ENCODE peak calls at places on chromosomes 11 and 22, in seven cellular contexts. One of them, this sample, is unnamed.
A peak's percentile ranks its signal among the peaks of the same experiment; 100 is the strongest.

GRCh38 chr11:65298131-65298535 is 16.5 kb upstream of the CDC42EP2 start:
- DNase-seq in body of pancreas: peak; percentile 53
- DNase-seq in right lobe of liver: peak; percentile 94
- DNase-seq in sigmoid colon: peak; percentile 98
- DNase-seq in H1: no peak
- DNase-seq in uterus: peak; percentile 90
- DNase-seq in heart left ventricle: peak; percentile 90
- DNase-seq in this sample: peak; percentile 92

GRCh38 chr11:64036081-64037026 is 623 bp downstream of the FLRT1 start:
- DNase-seq in body of pancreas: no peak
- DNase-seq in right lobe of liver: no peak
- DNase-seq in sigmoid colon: peak; percentile 79
- DNase-seq in H1: no peak
- DNase-seq in uterus: peak; percentile 57
- DNase-seq in heart left ventricle: no peak
- DNase-seq in this sample: peak; percentile 81

GRCh38 chr11:121476379-121477032 is 23.7 kb upstream of the SORL1-AS1 start:
- DNase-seq in body of pancreas: no peak
- DNase-seq in right lobe of liver: no peak
- DNase-seq in sigmoid colon: no peak
- DNase-seq in H1: no peak
- DNase-seq in uterus: no peak
- DNase-seq in heart left ventricle: no peak
- DNase-seq in this sample: no peak

GRCh38 chr11:43944761-43945311 is 2.4 kb downstream of the C11orf96 start:
- DNase-seq in body of pancreas: peak; percentile 63
- DNase-seq in right lobe of liver: peak; percentile 88
- DNase-seq in sigmoid colon: peak; percentile 86
- DNase-seq in H1: peak; percentile 98
- DNase-seq in uterus: peak; percentile 76
- DNase-seq in heart left ventricle: peak; percentile 90
- DNase-seq in this sample: no peak

GRCh38 chr11:125251956-125252355 is 87.4 kb downstream of the PKNOX2 start:
- DNase-seq in body of pancreas: no peak
- DNase-seq in right lobe of liver: no peak
- DNase-seq in sigmoid colon: no peak
- DNase-seq in H1: no peak
- DNase-seq in uterus: no peak
- DNase-seq in heart left ventricle: no peak
- DNase-seq in this sample: no peak

GRCh38 chr11:10401275-10401674 is 53.8 kb upstream of the AMPD3 start:
- DNase-seq in body of pancreas: no peak
- DNase-seq in right lobe of liver: no peak
- DNase-seq in sigmoid colon: no peak
- DNase-seq in H1: peak; percentile 47
- DNase-seq in uterus: no peak
- DNase-seq in heart left ventricle: no peak
- DNase-seq in this sample: no peak

GRCh38 chr11:125525303-125525702 is 29.2 kb upstream of the FEZ1 start:
- DNase-seq in body of pancreas: no peak
- DNase-seq in right lobe of liver: no peak
- DNase-seq in sigmoid colon: no peak
- DNase-seq in H1: no peak
- DNase-seq in uterus: no peak
- DNase-seq in heart left ventricle: no peak
- DNase-seq in this sample: no peak

GRCh38 chr11:125322317-125322716 is 157.8 kb downstream of the PKNOX2 start:
- DNase-seq in body of pancreas: no peak
- DNase-seq in right lobe of liver: no peak
- DNase-seq in sigmoid colon: no peak
- DNase-seq in H1: no peak
- DNase-seq in uterus: no peak
- DNase-seq in heart left ventricle: no peak
- DNase-seq in this sample: no peak

GRCh38 chr22:42662114-42663021 is 13.2 kb upstream of the CYB5R3 start:
- DNase-seq in body of pancreas: peak; percentile 81
- DNase-seq in right lobe of liver: peak; percentile 82
- DNase-seq in sigmoid colon: peak; percentile 86
- DNase-seq in H1: peak; percentile 94
- DNase-seq in uterus: peak; percentile 91
- DNase-seq in heart left ventricle: peak; percentile 92
- DNase-seq in this sample: peak; percentile 95

GRCh38 chr11:19597194-19597593 is 115.4 kb upstream of the NAV2 start:
- DNase-seq in body of pancreas: no peak
- DNase-seq in right lobe of liver: no peak
- DNase-seq in sigmoid colon: no peak
- DNase-seq in H1: no peak
- DNase-seq in uterus: no peak
- DNase-seq in heart left ventricle: no peak
- DNase-seq in this sample: peak; percentile 3

GRCh38 chr11:68020575-68020974 is 9.9 kb upstream of the NDUFS8 start:
- DNase-seq in body of pancreas: no peak
- DNase-seq in right lobe of liver: no peak
- DNase-seq in sigmoid colon: no peak
- DNase-seq in H1: peak; percentile 71
- DNase-seq in uterus: no peak
- DNase-seq in heart left ventricle: peak; percentile 40
- DNase-seq in this sample: no peak

GRCh38 chr11:61164610-61165424 is 3.6 kb upstream of the VPS37C start:
- DNase-seq in body of pancreas: no peak
- DNase-seq in right lobe of liver: no peak
- DNase-seq in sigmoid colon: no peak
- DNase-seq in H1: no peak
- DNase-seq in uterus: no peak
- DNase-seq in heart left ventricle: no peak
- DNase-seq in this sample: no peak

GRCh38 chr11:126352934-126353801 is 2.3 kb upstream of the ST3GAL4 start:
- DNase-seq in body of pancreas: no peak
- DNase-seq in right lobe of liver: no peak
- DNase-seq in sigmoid colon: no peak
- DNase-seq in H1: no peak
- DNase-seq in uterus: no peak
- DNase-seq in heart left ventricle: no peak
- DNase-seq in this sample: no peak

GRCh38 chr22:41524283-41524682 is 20.0 kb downstream of the POLR3H start:
- DNase-seq in body of pancreas: peak; percentile 82
- DNase-seq in right lobe of liver: peak; percentile 90
- DNase-seq in sigmoid colon: peak; percentile 91
- DNase-seq in H1: no peak
- DNase-seq in uterus: peak; percentile 80
- DNase-seq in heart left ventricle: peak; percentile 70
- DNase-seq in this sample: no peak

GRCh38 chr22:37306494-37306829 is 24.2 kb downstream of the CYTH4 start:
- DNase-seq in body of pancreas: no peak
- DNase-seq in right lobe of liver: no peak
- DNase-seq in sigmoid colon: no peak
- DNase-seq in H1: no peak
- DNase-seq in uterus: no peak
- DNase-seq in heart left ventricle: no peak
- DNase-seq in this sample: no peak

GRCh38 chr11:102882389-102883024 is 7.7 kb upstream of the MMP12 start:
- DNase-seq in body of pancreas: no peak
- DNase-seq in right lobe of liver: no peak
- DNase-seq in sigmoid colon: no peak
- DNase-seq in H1: no peak
- DNase-seq in uterus: no peak
- DNase-seq in heart left ventricle: no peak
- DNase-seq in this sample: no peak

GRCh38 chr11:62399172-62399867 is 19.5 kb upstream of the SCGB1A1 start:
- DNase-seq in body of pancreas: no peak
- DNase-seq in right lobe of liver: no peak
- DNase-seq in sigmoid colon: no peak
- DNase-seq in H1: no peak
- DNase-seq in uterus: peak; percentile 59
- DNase-seq in heart left ventricle: no peak
- DNase-seq in this sample: no peak

GRCh38 chr11:125141686-125142535 is 22.6 kb upstream of the PKNOX2 start:
- DNase-seq in body of pancreas: peak; percentile 27
- DNase-seq in right lobe of liver: peak; percentile 61
- DNase-seq in sigmoid colon: no peak
- DNase-seq in H1: peak; percentile 97
- DNase-seq in uterus: no peak
- DNase-seq in heart left ventricle: peak; percentile 66
- DNase-seq in this sample: no peak

GRCh38 chr11:17353228-17354021 is 1.8 kb downstream of the NCR3LG1 start:
- DNase-seq in body of pancreas: peak; percentile 70
- DNase-seq in right lobe of liver: peak; percentile 69
- DNase-seq in sigmoid colon: peak; percentile 87
- DNase-seq in H1: peak; percentile 84
- DNase-seq in uterus: peak; percentile 65
- DNase-seq in heart left ventricle: peak; percentile 82
- DNase-seq in this sample: peak; percentile 43

DNA sequence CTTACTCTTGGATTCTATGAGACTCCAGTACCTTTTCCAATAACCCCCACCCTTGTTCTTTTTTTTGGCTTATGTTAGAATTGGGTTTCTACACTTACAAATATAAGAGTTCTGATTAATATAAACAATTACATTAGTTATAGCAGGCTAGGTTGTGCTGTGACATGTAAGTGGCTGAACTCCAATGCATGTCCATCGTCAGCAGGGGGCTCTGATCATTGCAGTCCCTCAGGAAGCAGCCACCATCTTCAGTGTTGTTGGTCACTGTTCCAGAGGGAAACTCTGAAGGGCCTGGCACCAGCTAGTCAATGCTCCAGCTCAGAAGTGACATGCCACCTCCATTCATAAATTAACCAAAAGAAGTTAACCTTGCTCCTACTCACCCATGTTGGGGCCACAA is 5.6 kb downstream of the LIPT2 start:
- DNase-seq in body of pancreas: no peak
- DNase-seq in right lobe of liver: no peak
- DNase-seq in sigmoid colon: no peak
- DNase-seq in H1: no peak
- DNase-seq in uterus: no peak
- DNase-seq in heart left ventricle: no peak
- DNase-seq in this sample: no peak
- TF ChIP-seq CTCF in body of pancreas: no peak
- TF ChIP-seq CTCF in right lobe of liver: peak; percentile 11
- TF ChIP-seq CTCF in sigmoid colon: no peak
- TF ChIP-seq CTCF in H1: peak; percentile 43
- TF ChIP-seq CTCF in uterus: no peak
- TF ChIP-seq CTCF in heart left ventricle: no peak
- TF ChIP-seq CTCF in this sample: no peak

DNA sequence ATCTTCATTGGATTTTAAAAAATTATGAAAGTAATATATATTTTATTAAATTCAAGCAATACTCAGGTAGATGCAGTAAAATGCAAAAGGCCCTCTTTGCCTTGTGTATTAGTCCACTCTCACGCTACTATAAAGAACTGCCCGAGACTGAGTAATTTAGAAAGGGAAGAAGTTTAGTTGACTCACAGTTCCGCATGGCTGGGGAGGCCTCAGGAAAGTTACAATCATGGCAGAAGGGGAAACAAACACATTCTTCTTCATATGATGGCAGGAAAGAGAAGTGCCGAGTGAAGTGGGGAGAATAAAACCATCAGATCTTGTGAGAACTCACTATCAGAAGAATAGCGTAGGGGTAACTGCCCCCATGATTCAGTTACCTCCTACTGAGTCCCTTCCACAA is 130.8 kb downstream of the HIPK3 start:
- DNase-seq in body of pancreas: no peak
- DNase-seq in right lobe of liver: no peak
- DNase-seq in sigmoid colon: no peak
- DNase-seq in H1: no peak
- DNase-seq in uterus: no peak
- DNase-seq in heart left ventricle: no peak
- DNase-seq in this sample: no peak
- TF ChIP-seq POLR2A in body of pancreas: no peak
- TF ChIP-seq POLR2A in right lobe of liver: no peak
- TF ChIP-seq POLR2A in sigmoid colon: no peak
- TF ChIP-seq POLR2A in H1: no peak
- TF ChIP-seq POLR2A in uterus: no peak
- TF ChIP-seq POLR2A in heart left ventricle: no peak
- TF ChIP-seq POLR2A in this sample: no peak

DNA sequence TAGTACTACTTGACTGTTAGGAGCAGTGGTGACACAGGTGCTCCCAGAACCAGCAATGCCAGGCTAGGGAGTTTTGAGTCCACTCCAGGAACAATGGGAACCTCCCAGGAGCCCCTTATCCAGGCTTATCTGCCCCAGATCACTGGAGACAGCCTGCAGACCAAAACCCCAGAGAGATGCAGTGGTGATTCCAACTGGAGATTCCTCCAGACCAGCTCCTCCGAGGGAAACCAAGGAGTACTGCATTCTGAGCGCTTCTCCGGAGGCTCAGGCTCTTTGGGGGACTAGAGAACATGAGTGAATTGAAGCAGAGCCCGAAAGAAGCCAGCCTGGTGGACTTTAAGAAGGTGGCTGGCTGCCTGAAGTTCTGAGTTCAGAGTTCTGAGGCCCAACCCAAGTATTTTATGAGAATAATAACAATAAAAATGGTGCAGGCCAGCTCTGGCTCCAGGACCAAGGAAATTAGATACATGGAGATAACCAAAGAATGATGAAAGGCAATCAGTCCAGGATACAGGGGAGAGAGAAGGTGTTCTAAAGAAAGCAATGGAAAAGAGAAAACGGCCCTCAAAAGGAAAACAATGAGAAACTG is 1.3 kb upstream of the TMEM25 start:
- DNase-seq in body of pancreas: no peak
- DNase-seq in right lobe of liver: no peak
- DNase-seq in sigmoid colon: no peak
- DNase-seq in H1: peak; percentile 51
- DNase-seq in uterus: no peak
- DNase-seq in heart left ventricle: no peak
- DNase-seq in this sample: no peak
- H3K4me3 ChIP-seq in body of pancreas: no peak overlapping the region
- H3K4me3 ChIP-seq in right lobe of liver: peak overlapping the region; percentile 79
- H3K4me3 ChIP-seq in sigmoid colon: no peak overlapping the region
- H3K4me3 ChIP-seq in H1: peak overlapping the region; percentile 95
- H3K4me3 ChIP-seq in uterus: no peak overlapping the region
- H3K4me3 ChIP-seq in heart left ventricle: peak overlapping the region; percentile 96
- H3K4me3 ChIP-seq in this sample: no peak overlapping the region

DNA sequence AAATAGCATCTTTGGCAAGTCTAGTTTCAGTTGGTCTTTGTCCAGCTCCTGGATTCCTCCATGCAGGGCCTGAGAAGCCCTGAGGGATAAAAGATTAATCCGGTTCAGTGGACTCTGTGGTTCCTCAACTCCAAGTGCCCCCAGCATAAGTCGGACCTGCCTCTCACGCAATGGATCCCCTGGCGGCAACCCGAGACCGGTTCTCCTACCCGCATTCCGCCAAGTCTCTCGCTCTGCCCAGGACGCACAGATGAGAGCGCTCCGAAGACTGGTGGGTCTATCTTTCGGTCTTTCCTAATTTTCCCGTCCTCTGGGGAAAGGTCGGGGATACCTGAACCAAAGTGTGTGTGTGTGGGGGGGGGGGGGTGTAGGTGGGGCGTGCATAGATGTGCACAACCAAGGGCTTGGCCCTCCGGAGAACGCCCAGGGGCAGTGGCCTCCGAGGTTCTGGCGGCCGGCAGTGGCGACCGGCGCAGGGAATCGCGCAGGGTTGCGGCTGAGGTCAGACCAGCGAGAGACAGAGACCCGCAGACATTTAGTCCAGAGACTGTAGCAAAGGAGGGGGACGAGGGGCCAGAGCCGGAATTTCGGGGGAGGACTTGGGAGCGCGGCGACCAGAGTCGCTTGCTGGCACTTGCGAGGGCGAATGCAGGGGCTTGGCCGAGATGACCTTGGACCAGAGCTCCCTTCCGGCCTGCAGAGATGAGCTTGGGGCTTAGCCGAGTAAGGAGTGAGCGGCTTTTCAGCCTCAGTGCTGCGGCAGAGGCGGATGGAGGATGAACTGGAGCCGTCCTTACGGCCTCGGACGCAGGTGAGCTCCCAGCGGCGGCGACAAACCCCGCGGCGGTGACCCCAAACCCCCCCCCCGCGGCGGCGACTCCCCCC is 712 bp upstream of the SLC2A11 start:
- DNase-seq in body of pancreas: peak; percentile 57
- DNase-seq in right lobe of liver: no peak
- DNase-seq in sigmoid colon: peak; percentile 81
- DNase-seq in H1: peak; percentile 72
- DNase-seq in uterus: no peak
- DNase-seq in heart left ventricle: no peak
- DNase-seq in this sample: peak; percentile 87
- TF ChIP-seq CTCF in body of pancreas: no peak
- TF ChIP-seq CTCF in right lobe of liver: no peak
- TF ChIP-seq CTCF in sigmoid colon: peak; percentile 40
- TF ChIP-seq CTCF in H1: peak; percentile 18
- TF ChIP-seq CTCF in uterus: no peak
- TF ChIP-seq CTCF in heart left ventricle: no peak
- TF ChIP-seq CTCF in this sample: no peak

This sample was measured in lower leg skin.